ENCODE peak calls at places on chromosomes 4 and X, in eight cellular contexts. M, I, O, T, N, H, X and S are unnamed samples.

GRCh38 chr4:5711479-5712184 is 631 bp downstream of the EVC start:
- DNase-seq in M (no peak), X (no peak), O (peak), H (no peak), T (peak), N (no peak), I (no peak), S (no peak)

GRCh38 chr4:74311696-74312313 is 3.5 kb downstream of the EPGN start:
- DNase-seq in M (peak), T (peak), H (no peak), O (no peak), I (no peak), N (no peak), X (peak), S (no peak)

GRCh38 chr4:182770969-182771330 is 146.2 kb downstream of the DCTD start:
- DNase-seq in X (no peak), O (no peak), N (no peak), H (no peak), M (no peak), T (peak), I (no peak), S (no peak)

GRCh38 chrX:154988719-154989118 is 33.8 kb downstream of the F8 start:
- DNase-seq in T (no peak), H (no peak), N (no peak), M (no peak), X (no peak), O (no peak), I (no peak), S (no peak)

GRCh38 chr4:96649536-96649935 is 809.6 kb downstream of the PDHA2 start:
- DNase-seq in I (no peak), T (no peak), H (no peak), O (no peak), N (no peak), M (no peak), X (peak), S (no peak)

GRCh38 chr4:169869487-169869886 is 111.7 kb upstream of the HPF1 start:
- DNase-seq in M (no peak), X (no peak), O (no peak), I (no peak), N (no peak), T (no peak), H (no peak), S (no peak)

GRCh38 chrX:103157511-103158316 is 57.2 kb upstream of the BEX4 start:
- DNase-seq in H (no peak), T (peak), I (no peak), M (no peak), N (no peak), X (no peak), O (no peak), S (no peak)

GRCh38 chr4:147760695-147761094 is 28.8 kb downstream of the ARHGAP10 start:
- DNase-seq in N (no peak), X (no peak), M (no peak), T (no peak), I (no peak), H (no peak), O (peak), S (peak)

GRCh38 chr4:5220028-5220427 is 168.7 kb downstream of the STK32B start:
- DNase-seq in I (no peak), X (no peak), T (no peak), M (no peak), O (no peak), H (no peak), N (no peak), S (no peak)

GRCh38 chr4:138576684-138577083 is 334.5 kb upstream of the SLC7A11 start:
- DNase-seq in M (no peak), X (peak), H (no peak), I (no peak), T (peak), N (no peak), O (no peak), S (no peak)

GRCh38 chr4:81473086-81473396 is 1.3 kb upstream of the RASGEF1B start:
- DNase-seq in O (no peak), M (no peak), T (no peak), I (no peak), X (no peak), H (no peak), N (no peak), S (no peak)

GRCh38 chr4:175935016-175935661 is 123.1 kb upstream of the GPM6A start:
- DNase-seq in N (no peak), T (peak), O (no peak), M (no peak), H (no peak), X (peak), I (no peak), S (no peak)

GRCh38 chr4:157217708-157218107 is 2.8 kb upstream of the GRIA2 start:
- DNase-seq in N (no peak), O (no peak), M (no peak), I (no peak), X (peak), T (peak), H (no peak), S (no peak)

DNA sequence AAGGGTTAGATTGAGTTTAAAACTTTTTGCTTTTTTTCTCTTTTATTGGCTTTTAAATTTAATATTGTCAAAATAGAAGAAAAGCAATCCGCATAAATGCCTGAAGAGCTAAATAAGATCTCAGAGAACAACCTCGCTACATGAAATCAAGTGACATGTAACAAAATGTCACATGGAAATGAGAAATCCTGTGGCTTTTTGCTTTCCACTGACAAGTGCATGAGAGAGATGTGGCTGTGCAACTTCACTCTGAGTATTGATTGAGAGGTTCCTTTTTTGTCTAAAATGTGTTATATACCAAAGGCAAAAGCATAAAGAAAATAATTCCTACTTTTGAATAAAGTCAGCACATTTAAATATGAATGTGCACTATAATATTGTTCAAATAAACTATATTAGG is 263.5 kb downstream of the MAPK10 start:
- DNase-seq in X (no peak), H (no peak), O (no peak), I (no peak), M (no peak), T (no peak), N (no peak), S (no peak)
- TF ChIP-seq POLR2AphosphoS5 in X (no peak), H (no peak), O (no peak), I (no peak), M (no peak), T (no peak), N (no peak), S (no peak)

DNA sequence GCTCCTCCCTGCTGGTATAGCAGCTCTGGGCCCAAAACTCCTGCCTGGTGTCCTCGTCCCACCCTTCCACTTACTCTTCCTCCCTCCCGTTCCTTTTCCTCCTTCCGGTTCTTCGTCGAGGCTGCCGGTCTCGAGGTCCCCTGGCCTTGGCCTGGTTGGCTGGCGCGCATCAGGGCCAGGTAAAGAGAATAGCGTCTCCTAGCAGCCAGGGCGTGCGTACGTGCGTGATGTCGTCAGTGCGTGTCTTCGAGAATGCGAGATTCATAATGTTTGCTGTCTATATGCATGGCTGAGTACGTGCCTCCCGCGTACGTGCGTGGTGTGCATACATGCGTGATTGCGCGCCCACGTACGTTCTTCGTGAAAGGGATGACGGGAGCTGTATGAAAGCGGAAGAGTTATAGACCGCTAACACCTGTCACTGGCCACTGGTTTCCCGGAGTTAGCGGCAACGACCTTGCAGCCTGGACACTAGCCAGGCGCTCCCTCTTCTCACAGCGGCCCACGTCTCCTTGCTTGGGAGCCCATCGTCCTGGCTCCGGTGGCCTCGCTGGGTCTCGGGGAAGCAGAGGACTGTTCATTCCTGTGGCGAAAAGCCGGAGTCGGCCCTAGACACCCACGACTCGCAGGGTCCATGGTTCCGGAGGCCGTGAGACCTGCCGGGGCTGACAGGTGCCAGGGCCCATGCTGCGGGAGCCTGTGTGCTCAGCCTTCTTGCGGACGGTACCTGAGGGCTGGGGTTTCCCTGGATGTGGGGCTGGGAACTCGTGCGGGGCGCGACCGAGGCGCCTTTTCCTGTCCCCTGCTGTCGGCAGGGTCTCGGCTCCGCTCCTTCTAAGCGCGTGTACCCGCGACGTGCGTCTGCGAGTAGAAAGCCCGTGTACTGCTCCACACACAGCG is at the start of gene EOLA1:
- DNase-seq in N (peak), O (peak), T (peak), X (peak), M (peak), I (peak), H (peak), S (peak)
- TF ChIP-seq POLR2A in N (no peak), O (no peak), T (peak), X (peak), M (peak), I (no peak), H (no peak), S (peak)

DNA sequence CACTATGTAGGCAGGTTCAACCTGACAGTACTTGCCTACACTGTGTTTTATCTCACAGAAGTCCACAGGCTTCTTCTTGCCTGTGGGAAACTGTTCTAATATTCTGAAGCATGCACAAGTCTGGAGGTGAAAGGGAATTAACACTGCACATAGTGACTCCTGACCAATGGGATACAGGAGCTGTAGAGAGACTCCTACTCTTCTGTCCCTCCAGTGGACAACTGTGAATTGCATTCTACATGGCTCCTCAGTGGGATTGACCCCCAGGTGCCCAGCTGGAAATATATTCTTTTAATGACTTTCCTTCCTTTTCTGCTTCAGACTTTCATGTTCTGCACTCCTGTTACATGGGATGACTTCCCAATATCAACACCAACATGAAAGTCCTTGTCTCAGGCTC is 8.2 kb upstream of the YIPF6 start:
- DNase-seq in T (peak), N (no peak), H (no peak), O (no peak), I (no peak), X (no peak), M (no peak), S (no peak)
- TF ChIP-seq CTCF in T (peak), N (peak), H (no peak), O (no peak), I (peak), X (peak), M (no peak), S (peak)

GRCh38 chr4:150140774-150141400 is 62.6 kb downstream of the DCLK2 start:
- DNase-seq in T (no peak), I (no peak), X (no peak), H (no peak), M (no peak), O (no peak), N (no peak), S (no peak)
- TF ChIP-seq POLR2AphosphoS5 in T (no peak), I (no peak), X (no peak), H (no peak), M (no peak), O (no peak), N (no peak), S (no peak)

DNA sequence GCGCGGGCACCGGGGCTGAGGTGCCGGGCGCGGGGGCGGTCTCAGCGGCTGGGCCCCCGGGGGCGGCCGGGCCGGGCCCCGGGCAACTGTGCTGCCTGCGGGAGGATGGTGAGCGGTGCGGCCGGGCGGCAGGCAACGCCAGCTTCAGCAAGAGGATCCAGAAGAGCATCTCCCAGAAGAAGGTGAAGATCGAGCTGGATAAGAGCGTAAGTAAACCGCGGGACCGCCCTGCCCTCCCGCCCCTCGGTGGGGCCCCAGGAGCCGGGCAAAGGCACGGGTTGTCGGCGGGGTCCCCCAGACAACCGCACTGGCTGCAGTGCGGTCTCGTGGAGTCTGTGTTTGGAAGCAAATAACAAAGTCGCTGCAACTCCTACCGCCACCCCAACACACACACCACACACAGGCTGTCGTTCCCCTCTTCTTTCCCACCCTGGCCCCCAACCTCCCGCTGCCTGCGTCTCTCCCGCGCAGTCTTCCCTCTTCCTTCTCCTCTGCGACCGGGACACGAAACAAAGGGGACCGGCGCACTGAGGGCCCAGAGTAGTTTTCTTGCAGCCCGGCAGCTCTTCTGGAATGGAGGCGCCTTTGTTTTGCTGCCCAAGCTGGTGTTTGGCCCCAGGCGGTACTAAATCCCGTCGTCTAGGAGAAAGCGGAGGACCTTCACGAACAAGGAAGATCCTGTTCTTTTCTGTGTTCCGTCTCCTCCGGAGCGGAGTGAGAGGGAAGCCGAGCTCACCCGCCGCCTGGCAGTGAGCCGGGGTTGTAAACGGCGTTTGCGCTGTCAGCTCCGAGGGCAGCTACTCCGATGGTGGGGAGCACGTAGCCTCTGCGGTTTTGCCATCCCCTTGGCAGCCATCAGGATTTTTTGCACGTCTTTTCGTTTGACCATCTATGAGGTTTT is 788 bp downstream of the SAP30 start:
- DNase-seq in I (no peak), X (no peak), M (peak), O (peak), H (peak), T (peak), N (peak), S (peak)
- TF ChIP-seq POLR2A in I (peak), X (no peak), M (peak), O (peak), H (no peak), T (peak), N (no peak), S (peak)

GRCh38 chrX:28177202-28177601 is 196.0 kb upstream of the DCAF8L1 start:
- DNase-seq in N (no peak), O (no peak), M (no peak), I (no peak), T (no peak), X (peak), H (no peak), S (peak)
- TF ChIP-seq CTCF in N (no peak), O (no peak), M (no peak), I (peak), T (peak), X (peak), H (no peak), S (no peak)

DNA sequence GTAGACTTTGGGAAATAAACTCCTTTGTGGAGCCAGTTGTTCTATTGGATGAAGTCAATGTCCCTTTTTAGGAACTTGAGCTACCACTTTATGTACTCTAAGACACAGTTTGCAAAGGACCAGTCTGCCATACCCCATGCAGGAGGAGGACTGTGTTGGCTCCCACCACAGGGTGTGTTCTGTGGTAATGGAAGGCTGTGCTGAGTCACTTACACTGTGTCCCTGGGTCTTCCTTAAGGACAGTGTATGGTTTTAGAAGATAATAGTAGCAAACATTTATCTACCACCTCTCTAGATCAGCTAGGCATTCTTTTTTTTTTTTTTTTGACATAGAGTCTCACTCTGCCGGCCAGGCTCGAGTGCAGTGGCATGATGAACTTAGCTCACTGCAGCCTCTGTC is 184.0 kb upstream of the PGRMC2 start:
- DNase-seq in H (no peak), I (no peak), X (no peak), O (no peak), M (no peak), N (no peak), T (no peak), S (no peak)
- TF ChIP-seq POLR2AphosphoS5 in H (no peak), I (no peak), X (no peak), O (no peak), M (no peak), N (no peak), T (no peak), S (no peak)